ENCODE peak calls at places on chromosomes 6 and 20, in four cellular contexts. W, Y, T and V are unnamed samples.

GRCh38 chr20:43444107-43444506 is 13.6 kb upstream of the SRSF6 start:
- DNase-seq in W (no peak), Y (no peak), T (no peak), V (no peak)

GRCh38 chr6:100592929-100593328 is 128.2 kb upstream of the SIM1 start:
- DNase-seq in T (no peak), Y (no peak), W (no peak), V (no peak)

GRCh38 chr20:1301031-1301529 is 27.9 kb downstream of the SDCBP2 start:
- DNase-seq in T (peak), W (peak), Y (no peak), V (peak)

GRCh38 chr6:52574709-52575489 is 2.0 kb downstream of the TRAM2 start:
- DNase-seq in Y (peak), W (no peak), T (peak), V (peak)

GRCh38 chr6:142850653-142851434 is 94.1 kb downstream of the HIVEP2 start:
- DNase-seq in T (no peak), W (peak), Y (no peak), V (no peak)

GRCh38 chr6:40586800-40587201 is 363 bp downstream of the LRFN2 start:
- DNase-seq in T (no peak), Y (peak), W (no peak), V (no peak)

GRCh38 chr6:116629467-116630063 is 13.3 kb downstream of the RSPH4A start:
- DNase-seq in Y (no peak), T (no peak), W (no peak), V (no peak)

GRCh38 chr20:58676161-58676560 is 16.4 kb upstream of the NPEPL1 start:
- DNase-seq in T (no peak), Y (no peak), W (no peak), V (no peak)